ENCODE peak calls at places on chromosomes 4 and X, in five cellular contexts. T is fibroblast of lung, C is OCI-LY7, U is MM.1S, D is hepatocyte. V is an unnamed sample.

GRCh38 chr4:60366661-60367060 is 833.5 kb upstream of the ADGRL3 start:
- DNase-seq in T (no peak), C (no peak), U (no peak), D (no peak), V (no peak)

GRCh38 chr4:6172093-6172926 is 28.0 kb downstream of the JAKMIP1 start:
- DNase-seq in T (no peak), C (no peak), U (peak; percentile 73), D (no peak), V (peak; percentile 80)

GRCh38 chr4:106366026-106366425 is 2.6 kb downstream of the GIMD1 start:
- DNase-seq in T (peak; percentile 89), C (no peak), U (no peak), D (no peak), V (no peak)

GRCh38 chr4:10456270-10457254 is 664 bp downstream of the ZNF518B start:
- DNase-seq in T (peak; percentile 70), C (peak; percentile 70), U (peak; percentile 50), D (peak; percentile 81), V (peak; percentile 70)

GRCh38 chr4:100356172-100356571 is 161.7 kb downstream of the EMCN start:
- DNase-seq in T (no peak), C (no peak), U (no peak), D (no peak), V (no peak)

GRCh38 chrX:37993857-37994619 is 12.3 kb upstream of the SYTL5 start:
- DNase-seq in T (no peak), C (peak; percentile 29), U (peak; percentile 95), D (peak; percentile 30), V (no peak)

GRCh38 chrX:150161092-150161672 is 201.9 kb upstream of the MAMLD1 start:
- DNase-seq in T (peak; percentile 33), C (no peak), U (no peak), D (no peak), V (no peak)

GRCh38 chr4:108619372-108620100 is 840 bp upstream of the RPL34 start:
- DNase-seq in T (no peak), C (no peak), U (no peak), D (no peak), V (no peak)

GRCh38 chrX:107537815-107538214 is 88.4 kb downstream of the FRMPD3 start:
- DNase-seq in T (peak; percentile 30), C (peak; percentile 15), U (peak; percentile 20), D (peak; percentile 60), V (peak; percentile 21)

GRCh38 chr4:159358226-159358625 is 255.3 kb downstream of the RAPGEF2 start:
- DNase-seq in T (peak; percentile 87), C (no peak), U (no peak), D (no peak), V (no peak)

GRCh38 chr4:100984901-100985300 is 362.4 kb downstream of the PPP3CA start:
- DNase-seq in T (peak; percentile 93), C (no peak), U (no peak), D (no peak), V (no peak)

GRCh38 chrX:17736478-17736855 is 826 bp upstream of the SCML1 start:
- DNase-seq in T (no peak), C (no peak), U (no peak), D (no peak), V (no peak)

GRCh38 chr4:138405934-138406567 is 163.9 kb upstream of the SLC7A11 start:
- DNase-seq in T (peak; percentile 56), C (no peak), U (no peak), D (no peak), V (no peak)
- H3K4me2 ChIP-seq in T (no peak overlapping the region), C (no peak overlapping the region), U (peak overlapping the region; percentile 8), D (no peak overlapping the region), V (no peak overlapping the region)

GRCh38 chr4:130249002-130249401 is 1153.0 kb downstream of the C4orf33 start:
- DNase-seq in T (no peak), C (no peak), U (no peak), D (no peak), V (no peak)
- H2AFZ ChIP-seq in T (no peak overlapping the region), C (no peak overlapping the region), U (no peak overlapping the region), D (no peak overlapping the region), V (no peak overlapping the region)

DNA sequence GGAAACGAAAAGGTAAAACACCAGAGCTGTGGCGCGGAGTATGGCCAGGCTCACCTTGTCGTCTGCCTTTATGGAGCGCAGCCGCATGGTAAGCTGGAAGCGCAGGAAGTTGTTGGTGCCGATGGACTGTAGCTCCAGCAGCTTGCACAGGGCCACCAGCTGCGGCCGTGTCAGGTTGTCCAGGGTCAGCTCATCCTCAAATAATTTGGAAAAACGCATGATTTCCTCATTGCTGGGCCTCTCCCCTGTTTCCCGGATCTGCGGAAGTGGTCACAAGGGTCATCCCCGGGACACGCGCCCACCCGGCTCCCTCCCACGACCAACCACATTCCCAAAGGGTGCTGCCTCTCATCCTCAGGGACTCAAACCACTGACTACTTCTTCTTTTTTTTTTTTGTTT is 23.3 kb downstream of the LETM1 start:
- DNase-seq in T (no peak), C (no peak), U (no peak), D (no peak), V (no peak)
- H3K4me2 ChIP-seq in T (no peak overlapping the region), C (no peak overlapping the region), U (no peak overlapping the region), D (no peak overlapping the region), V (no peak overlapping the region)

GRCh38 chr4:139814285-139815015 is 148.8 kb downstream of the MGST2 start:
- DNase-seq in T (peak; percentile 42), C (no peak), U (no peak), D (no peak), V (no peak)

GRCh38 chr4:139819082-139819481 is 153.5 kb downstream of the MGST2 start:
- DNase-seq in T (no peak), C (no peak), U (no peak), D (no peak), V (no peak)

GRCh38 chr4:139816856-139817255 is 151.2 kb downstream of the MGST2 start:
- DNase-seq in T (no peak), C (no peak), U (no peak), D (no peak), V (no peak)

GRCh38 chr4:139817657-139818452 is 152.2 kb downstream of the MGST2 start:
- DNase-seq in T (no peak), C (no peak), U (no peak), D (no peak), V (no peak)

DNA sequence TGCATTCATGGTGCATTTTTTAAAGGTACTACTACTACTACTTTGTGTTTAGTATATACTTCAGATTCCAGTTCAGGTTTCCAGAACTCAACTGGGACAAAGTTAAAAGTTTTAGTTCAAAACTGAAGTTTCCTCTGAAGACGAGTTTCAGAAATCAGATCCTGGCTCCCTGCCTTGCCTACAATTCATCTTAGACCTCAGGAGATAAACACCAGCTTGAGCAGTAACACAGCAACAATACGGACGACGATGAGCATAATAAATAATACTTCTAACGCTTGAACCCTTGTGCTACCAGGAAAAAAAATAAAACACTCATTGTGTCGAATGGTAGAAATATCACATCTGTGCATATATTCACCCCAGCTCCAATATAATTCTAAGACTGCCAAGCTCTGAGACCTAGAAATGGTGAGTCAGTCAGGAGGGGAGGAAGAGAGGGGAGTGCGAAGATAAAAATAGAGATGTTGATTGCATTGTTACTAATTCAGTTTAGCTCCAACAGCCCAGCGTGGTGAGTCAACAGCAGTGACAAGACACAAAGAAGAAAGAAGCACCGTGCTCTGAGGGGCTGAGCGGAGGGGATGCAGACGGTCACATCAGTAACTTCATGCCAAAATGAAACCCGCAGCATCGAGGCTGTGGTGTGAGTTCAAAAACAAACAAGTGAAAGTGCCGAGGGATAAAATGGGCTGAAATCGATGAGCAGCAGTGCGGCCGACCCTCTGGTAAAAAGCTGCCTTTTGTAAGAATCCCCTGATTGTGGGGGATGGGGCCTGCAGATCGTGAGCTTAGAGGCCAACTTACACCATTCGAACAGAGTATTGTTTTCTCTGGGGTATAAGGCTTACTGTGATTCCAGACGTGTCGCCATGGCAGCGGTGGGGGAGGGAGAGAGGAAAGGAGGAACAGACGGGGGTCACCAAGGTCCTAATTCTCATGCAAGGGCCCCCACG is 150.3 kb downstream of the MGST2 start:
- DNase-seq in T (peak; percentile 89), C (no peak), U (no peak), D (peak; percentile 36), V (no peak)
- H2AFZ ChIP-seq in T (peak overlapping the region; percentile 79), C (no peak overlapping the region), U (no peak overlapping the region), D (peak overlapping the region; percentile 47), V (peak overlapping the region; percentile 73)

DNA sequence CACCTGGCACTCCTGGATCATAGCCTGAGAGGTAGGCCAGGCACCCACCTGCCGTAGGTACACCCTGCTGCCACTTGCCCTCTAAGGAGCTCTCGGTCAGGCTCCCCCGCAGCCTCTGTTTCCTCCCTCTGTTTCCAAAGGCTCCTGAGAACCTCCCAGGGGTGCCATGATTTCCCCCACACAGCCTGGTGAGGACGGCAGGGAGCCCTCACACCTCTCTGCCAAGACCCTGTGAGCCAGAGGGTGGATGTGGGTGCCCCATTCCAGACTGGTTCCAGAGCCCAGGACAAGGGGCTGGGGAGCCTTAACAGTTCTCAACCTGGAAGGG is 1.6 kb upstream of the ABLIM2 start:
- DNase-seq in T (no peak), C (no peak), U (no peak), D (no peak), V (no peak)
- H3K4me2 ChIP-seq in T (no peak overlapping the region), C (no peak overlapping the region), U (no peak overlapping the region), D (peak overlapping the region; percentile 89), V (peak overlapping the region; percentile 100)

DNA sequence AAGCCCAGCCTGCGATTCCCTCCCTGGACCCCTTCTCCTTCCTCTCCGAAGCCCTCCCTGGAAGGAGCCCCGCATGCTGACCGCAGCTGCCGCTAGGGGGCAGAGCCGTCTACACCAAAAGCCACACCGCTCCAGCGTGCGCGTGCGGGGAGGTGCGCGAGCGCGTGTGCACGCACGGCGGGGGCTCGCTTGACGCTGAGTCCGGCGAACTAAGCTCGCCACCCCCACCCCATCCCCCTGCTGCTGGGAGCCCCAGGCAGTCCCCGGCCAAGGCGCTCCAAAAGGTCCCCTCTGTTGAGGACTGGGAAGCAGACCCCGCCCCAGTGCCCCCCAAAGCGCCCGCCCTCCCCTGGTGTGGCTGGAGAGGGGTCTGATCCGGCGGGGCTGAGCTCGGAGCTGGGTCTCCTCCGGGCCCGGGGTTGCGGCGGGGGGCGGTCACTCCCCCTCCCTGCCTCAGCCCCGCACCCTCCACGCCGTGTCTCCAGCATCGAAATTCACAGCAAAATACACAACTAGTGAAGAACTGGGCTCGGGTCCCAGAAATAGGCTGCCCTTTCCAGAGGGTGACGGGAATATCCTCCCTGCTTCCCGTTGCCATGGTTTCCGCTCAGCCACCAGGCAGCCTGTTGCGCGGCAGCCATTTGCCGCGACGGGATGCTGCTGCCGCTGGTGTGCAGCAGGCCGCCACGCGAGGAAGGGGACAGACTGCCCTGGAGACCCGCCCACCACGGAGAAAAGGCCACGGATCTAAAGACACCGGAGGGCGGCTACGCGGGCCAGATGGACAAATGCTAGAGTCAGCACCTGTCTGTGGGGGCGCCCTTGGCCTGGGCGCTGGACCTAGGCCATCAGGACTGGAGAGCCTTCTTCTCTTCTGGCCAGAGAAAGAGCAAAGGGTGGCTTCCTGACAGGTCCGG is 11.2 kb upstream of the CCNQ start:
- DNase-seq in T (peak; percentile 59), C (no peak), U (no peak), D (peak; percentile 85), V (peak; percentile 88)
- H2AFZ ChIP-seq in T (no peak overlapping the region), C (no peak overlapping the region), U (no peak overlapping the region), D (peak overlapping the region; percentile 76), V (peak overlapping the region; percentile 63)

GRCh38 chr4:156870861-156871260 is 100.7 kb downstream of the PDGFC start:
- DNase-seq in T (no peak), C (no peak), U (no peak), D (no peak), V (no peak)
- H3K4me2 ChIP-seq in T (no peak overlapping the region), C (no peak overlapping the region), U (no peak overlapping the region), D (peak overlapping the region; percentile 7), V (peak overlapping the region; percentile 2)